ENCODE peak calls at places on chromosomes 7 and 10, in ten cellular contexts. One of them, this sample, is unnamed. For H3K4me1, the result is how much of the 10 kb centered on the place peaks cover.

GRCh38 chr7:139642283-139642682 is 118.8 kb downstream of the CLEC2L start:
- DNase-seq in GM23338: no peak
- DNase-seq in transverse colon: no peak
- DNase-seq in suprapubic skin: no peak
- DNase-seq in endothelial cell of umbilical vein: no peak
- DNase-seq in HCT116: no peak
- DNase-seq in upper lobe of left lung: no peak
- DNase-seq in stomach: no peak
- DNase-seq in Panc1: no peak
- DNase-seq in vagina: no peak
- DNase-seq in this sample: no peak

GRCh38 chr10:27360581-27361172 is 120.1 kb upstream of the ACBD5 start:
- DNase-seq in GM23338: peak
- DNase-seq in transverse colon: peak
- DNase-seq in suprapubic skin: no peak
- DNase-seq in endothelial cell of umbilical vein: peak
- DNase-seq in HCT116: peak
- DNase-seq in upper lobe of left lung: no peak
- DNase-seq in stomach: peak
- DNase-seq in Panc1: peak
- DNase-seq in vagina: no peak
- DNase-seq in this sample: no peak

GRCh38 chr7:95586951-95587301 is 9.4 kb downstream of the PDK4 start:
- DNase-seq in GM23338: no peak
- DNase-seq in transverse colon: no peak
- DNase-seq in suprapubic skin: no peak
- DNase-seq in endothelial cell of umbilical vein: no peak
- DNase-seq in HCT116: no peak
- DNase-seq in upper lobe of left lung: no peak
- DNase-seq in stomach: no peak
- DNase-seq in Panc1: no peak
- DNase-seq in vagina: no peak
- DNase-seq in this sample: no peak

GRCh38 chr10:7157091-7157490 is 253.7 kb downstream of the SFMBT2 start:
- DNase-seq in GM23338: no peak
- DNase-seq in transverse colon: no peak
- DNase-seq in suprapubic skin: no peak
- DNase-seq in endothelial cell of umbilical vein: no peak
- DNase-seq in HCT116: no peak
- DNase-seq in upper lobe of left lung: no peak
- DNase-seq in stomach: no peak
- DNase-seq in Panc1: no peak
- DNase-seq in vagina: no peak
- DNase-seq in this sample: no peak

GRCh38 chr10:21637795-21638194 is 103.8 kb downstream of the MLLT10 start:
- DNase-seq in GM23338: peak
- DNase-seq in transverse colon: no peak
- DNase-seq in suprapubic skin: no peak
- DNase-seq in endothelial cell of umbilical vein: no peak
- DNase-seq in HCT116: no peak
- DNase-seq in upper lobe of left lung: no peak
- DNase-seq in stomach: no peak
- DNase-seq in Panc1: no peak
- DNase-seq in vagina: no peak
- DNase-seq in this sample: no peak

GRCh38 chr7:20834656-20835055 is 48.0 kb upstream of the SP8 start:
- DNase-seq in GM23338: peak
- DNase-seq in transverse colon: no peak
- DNase-seq in suprapubic skin: no peak
- DNase-seq in endothelial cell of umbilical vein: no peak
- DNase-seq in HCT116: no peak
- DNase-seq in upper lobe of left lung: no peak
- DNase-seq in stomach: no peak
- DNase-seq in Panc1: no peak
- DNase-seq in vagina: no peak
- DNase-seq in this sample: no peak

GRCh38 chr7:38398725-38399321 is 125.4 kb upstream of the TARP start:
- DNase-seq in GM23338: peak
- DNase-seq in transverse colon: peak
- DNase-seq in suprapubic skin: no peak
- DNase-seq in endothelial cell of umbilical vein: peak
- DNase-seq in HCT116: peak
- DNase-seq in upper lobe of left lung: no peak
- DNase-seq in stomach: peak
- DNase-seq in Panc1: peak
- DNase-seq in vagina: no peak
- DNase-seq in this sample: no peak

GRCh38 chr7:83677180-83677866 is 28.4 kb upstream of the SEMA3E start:
- DNase-seq in GM23338: no peak
- DNase-seq in transverse colon: no peak
- DNase-seq in suprapubic skin: no peak
- DNase-seq in endothelial cell of umbilical vein: peak
- DNase-seq in HCT116: peak
- DNase-seq in upper lobe of left lung: no peak
- DNase-seq in stomach: peak
- DNase-seq in Panc1: peak
- DNase-seq in vagina: no peak
- DNase-seq in this sample: no peak

GRCh38 chr7:30880941-30881340 is 30.7 kb upstream of the AQP1 start:
- DNase-seq in GM23338: no peak
- DNase-seq in transverse colon: no peak
- DNase-seq in suprapubic skin: no peak
- DNase-seq in endothelial cell of umbilical vein: no peak
- DNase-seq in HCT116: no peak
- DNase-seq in upper lobe of left lung: no peak
- DNase-seq in stomach: no peak
- DNase-seq in Panc1: no peak
- DNase-seq in vagina: no peak
- DNase-seq in this sample: no peak

GRCh38 chr10:122140941-122141623 is 130.0 kb upstream of the BTBD16 start:
- DNase-seq in GM23338: no peak
- DNase-seq in transverse colon: peak
- DNase-seq in suprapubic skin: peak
- DNase-seq in endothelial cell of umbilical vein: peak
- DNase-seq in HCT116: peak
- DNase-seq in upper lobe of left lung: no peak
- DNase-seq in stomach: peak
- DNase-seq in Panc1: peak
- DNase-seq in vagina: no peak
- DNase-seq in this sample: peak

DNA sequence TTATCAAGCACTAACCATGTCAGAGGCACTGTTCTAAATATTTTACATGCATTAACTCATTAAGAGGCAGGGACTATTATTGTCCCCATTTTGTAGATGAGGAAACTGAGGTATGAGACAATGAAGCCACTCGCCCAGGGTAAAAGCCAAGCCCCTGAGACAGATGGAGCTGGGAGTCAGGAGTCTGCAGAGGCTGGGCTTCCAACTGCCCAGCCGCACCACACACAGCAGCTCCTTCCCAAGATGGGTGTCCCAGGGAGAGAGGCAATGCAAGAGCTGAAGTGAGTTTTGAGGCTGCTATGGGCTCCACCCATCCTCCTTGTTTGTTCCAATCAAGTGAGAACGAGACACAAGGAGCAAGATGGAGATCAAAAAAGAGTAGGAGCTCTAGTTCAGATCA is 244.2 kb downstream of the KCNMA1 start:
- DNase-seq in GM23338: no peak
- DNase-seq in transverse colon: no peak
- DNase-seq in suprapubic skin: no peak
- DNase-seq in endothelial cell of umbilical vein: no peak
- DNase-seq in HCT116: no peak
- DNase-seq in upper lobe of left lung: no peak
- DNase-seq in stomach: no peak
- DNase-seq in Panc1: no peak
- DNase-seq in vagina: no peak
- DNase-seq in this sample: no peak
- H3K27ac ChIP-seq in GM23338: no peak
- H3K27ac ChIP-seq in transverse colon: peak
- H3K27ac ChIP-seq in suprapubic skin: no peak
- H3K27ac ChIP-seq in endothelial cell of umbilical vein: peak
- H3K27ac ChIP-seq in HCT116: no peak
- H3K27ac ChIP-seq in upper lobe of left lung: no peak
- H3K27ac ChIP-seq in stomach: no peak
- H3K27ac ChIP-seq in Panc1: peak
- H3K27ac ChIP-seq in vagina: peak
- H3K27ac ChIP-seq in this sample: peak

DNA sequence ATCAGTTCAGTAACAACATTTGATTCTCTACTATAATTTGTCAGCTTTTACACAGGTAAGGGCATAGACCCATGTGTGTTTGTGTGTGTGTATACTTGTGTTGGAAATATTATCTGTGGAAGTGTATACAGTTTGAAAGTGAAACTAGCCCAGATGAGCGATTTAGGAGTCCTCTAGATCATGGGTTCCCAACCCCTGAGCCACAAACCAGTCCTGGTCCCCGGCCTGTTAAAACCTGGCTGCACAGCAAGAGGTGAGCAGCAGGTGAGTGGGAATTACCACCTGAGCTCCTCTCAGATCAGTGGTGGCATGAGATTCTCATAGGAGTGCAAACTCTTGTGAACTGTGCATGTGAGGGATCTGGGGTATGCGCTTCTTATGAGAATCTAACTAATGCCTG is 1221.5 kb upstream of the SORCS1 start:
- DNase-seq in GM23338: no peak
- DNase-seq in transverse colon: no peak
- DNase-seq in suprapubic skin: no peak
- DNase-seq in endothelial cell of umbilical vein: no peak
- DNase-seq in HCT116: no peak
- DNase-seq in upper lobe of left lung: no peak
- DNase-seq in stomach: no peak
- DNase-seq in Panc1: no peak
- DNase-seq in vagina: no peak
- DNase-seq in this sample: no peak
- H3K4me1 ChIP-seq in GM23338: under half
- H3K4me1 ChIP-seq in transverse colon: under half
- H3K4me1 ChIP-seq in suprapubic skin: under half
- H3K4me1 ChIP-seq in endothelial cell of umbilical vein: under half
- H3K4me1 ChIP-seq in HCT116: under half
- H3K4me1 ChIP-seq in upper lobe of left lung: under half
- H3K4me1 ChIP-seq in stomach: under half
- H3K4me1 ChIP-seq in Panc1: under half
- H3K4me1 ChIP-seq in vagina: under half
- H3K4me1 ChIP-seq in this sample: under half

DNA sequence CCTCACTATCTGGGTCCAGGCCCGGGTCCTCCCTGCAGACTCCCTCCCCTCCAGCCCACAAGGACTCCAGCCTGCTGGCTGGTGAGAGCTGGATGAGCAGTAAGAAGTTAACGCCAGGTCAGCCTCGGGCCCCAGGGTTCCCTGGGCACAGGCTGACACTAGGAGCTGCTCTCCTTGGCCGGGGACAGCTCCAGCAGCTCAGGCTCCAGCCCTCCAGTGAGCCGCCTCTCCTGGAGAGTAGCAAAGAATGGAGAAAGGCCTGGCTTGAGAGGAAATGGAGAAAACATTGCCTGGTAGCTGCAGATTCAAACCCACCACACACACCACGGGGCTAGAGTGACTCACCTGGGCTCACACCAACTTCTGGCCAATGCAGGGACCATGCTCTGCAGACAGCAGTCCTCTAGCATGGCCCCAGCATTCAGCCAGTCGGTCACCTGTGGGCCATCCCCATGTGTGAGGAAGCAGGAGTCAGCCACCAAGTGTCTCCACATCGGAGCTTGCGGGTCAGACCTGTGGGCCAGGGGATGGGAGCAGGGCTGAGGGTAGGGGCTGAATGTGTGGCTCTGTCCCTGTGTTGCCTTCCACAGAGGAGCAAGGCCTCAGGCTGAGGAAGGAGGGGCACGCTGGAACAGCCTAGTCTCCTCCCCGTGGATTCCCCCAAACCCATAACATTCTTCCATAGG is 6.5 kb downstream of the SAP25 start:
- DNase-seq in GM23338: no peak
- DNase-seq in transverse colon: no peak
- DNase-seq in suprapubic skin: no peak
- DNase-seq in endothelial cell of umbilical vein: no peak
- DNase-seq in HCT116: no peak
- DNase-seq in upper lobe of left lung: no peak
- DNase-seq in stomach: no peak
- DNase-seq in Panc1: no peak
- DNase-seq in vagina: no peak
- DNase-seq in this sample: no peak
- TF ChIP-seq POLR2AphosphoS5 in GM23338: no peak
- TF ChIP-seq POLR2AphosphoS5 in transverse colon: no peak
- TF ChIP-seq POLR2AphosphoS5 in suprapubic skin: no peak
- TF ChIP-seq POLR2AphosphoS5 in endothelial cell of umbilical vein: no peak
- TF ChIP-seq POLR2AphosphoS5 in HCT116: no peak
- TF ChIP-seq POLR2AphosphoS5 in upper lobe of left lung: no peak
- TF ChIP-seq POLR2AphosphoS5 in stomach: no peak
- TF ChIP-seq POLR2AphosphoS5 in Panc1: no peak
- TF ChIP-seq POLR2AphosphoS5 in vagina: no peak
- TF ChIP-seq POLR2AphosphoS5 in this sample: no peak

GRCh38 chr7:47360301-47360900 is 221.5 kb downstream of the TNS3 start:
- DNase-seq in GM23338: no peak
- DNase-seq in transverse colon: peak
- DNase-seq in suprapubic skin: peak
- DNase-seq in endothelial cell of umbilical vein: no peak
- DNase-seq in HCT116: no peak
- DNase-seq in upper lobe of left lung: peak
- DNase-seq in stomach: peak
- DNase-seq in Panc1: no peak
- DNase-seq in vagina: no peak
- DNase-seq in this sample: no peak

GRCh38 chr7:47357863-47358262 is 224.0 kb downstream of the TNS3 start:
- DNase-seq in GM23338: no peak
- DNase-seq in transverse colon: peak
- DNase-seq in suprapubic skin: peak
- DNase-seq in endothelial cell of umbilical vein: no peak
- DNase-seq in HCT116: no peak
- DNase-seq in upper lobe of left lung: no peak
- DNase-seq in stomach: no peak
- DNase-seq in Panc1: no peak
- DNase-seq in vagina: no peak
- DNase-seq in this sample: no peak

GRCh38 chr7:47357398-47357797 is 224.5 kb downstream of the TNS3 start:
- DNase-seq in GM23338: no peak
- DNase-seq in transverse colon: peak
- DNase-seq in suprapubic skin: peak
- DNase-seq in endothelial cell of umbilical vein: no peak
- DNase-seq in HCT116: no peak
- DNase-seq in upper lobe of left lung: no peak
- DNase-seq in stomach: no peak
- DNase-seq in Panc1: no peak
- DNase-seq in vagina: no peak
- DNase-seq in this sample: no peak

GRCh38 chr7:47358944-47359588 is 222.8 kb downstream of the TNS3 start:
- DNase-seq in GM23338: no peak
- DNase-seq in transverse colon: peak
- DNase-seq in suprapubic skin: peak
- DNase-seq in endothelial cell of umbilical vein: no peak
- DNase-seq in HCT116: no peak
- DNase-seq in upper lobe of left lung: no peak
- DNase-seq in stomach: no peak
- DNase-seq in Panc1: no peak
- DNase-seq in vagina: no peak
- DNase-seq in this sample: no peak

DNA sequence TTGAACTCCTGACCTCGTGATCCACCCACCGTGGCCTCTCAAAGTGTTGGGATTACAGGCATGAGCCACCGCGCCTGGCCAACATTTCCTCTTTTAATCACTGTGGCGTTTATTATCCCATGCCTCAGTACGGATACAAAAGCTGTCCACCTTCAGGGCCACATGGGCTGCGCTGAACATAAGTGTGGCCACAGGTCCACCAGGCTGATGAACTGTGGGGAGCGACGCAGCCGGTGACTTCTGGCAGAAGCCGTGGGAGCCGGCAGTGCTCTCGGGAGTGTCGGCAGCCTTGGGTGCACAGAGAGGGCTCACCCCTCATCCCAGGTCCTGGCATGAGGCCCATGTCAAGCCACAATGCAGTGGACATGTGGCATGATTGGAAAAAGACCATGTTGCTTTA is 223.6 kb downstream of the TNS3 start:
- DNase-seq in GM23338: no peak
- DNase-seq in transverse colon: peak
- DNase-seq in suprapubic skin: peak
- DNase-seq in endothelial cell of umbilical vein: no peak
- DNase-seq in HCT116: no peak
- DNase-seq in upper lobe of left lung: peak
- DNase-seq in stomach: no peak
- DNase-seq in Panc1: no peak
- DNase-seq in vagina: no peak
- DNase-seq in this sample: no peak
- H3K27ac ChIP-seq in GM23338: no peak
- H3K27ac ChIP-seq in transverse colon: peak
- H3K27ac ChIP-seq in suprapubic skin: no peak
- H3K27ac ChIP-seq in endothelial cell of umbilical vein: no peak
- H3K27ac ChIP-seq in HCT116: no peak
- H3K27ac ChIP-seq in upper lobe of left lung: no peak
- H3K27ac ChIP-seq in stomach: no peak
- H3K27ac ChIP-seq in Panc1: no peak
- H3K27ac ChIP-seq in vagina: no peak
- H3K27ac ChIP-seq in this sample: no peak

This sample was measured in esophagus muscularis mucosa.